ENCODE peak calls at places on chromosomes 11 and 22, in nine cellular contexts. One of them, this sample, is unnamed.

GRCh38 chr11:64754919-64755662 is 4.7 kb downstream of the PYGM start:
- DNase-seq in heart right ventricle: no peak
- DNase-seq in Caco-2: no peak
- DNase-seq in lower lobe of right lung: no peak
- DNase-seq in Panc1: no peak
- DNase-seq in brain microvascular endothelial cell: no peak
- DNase-seq in adrenal gland: no peak
- DNase-seq in IMR-90: no peak
- DNase-seq in neuronal stem cell: no peak
- DNase-seq in this sample: no peak

GRCh38 chr22:29703595-29704195 is 16.1 kb upstream of the CABP7 start:
- DNase-seq in lower lobe of right lung: no peak
- DNase-seq in IMR-90: no peak
- DNase-seq in Panc1: no peak
- DNase-seq in Caco-2: no peak
- DNase-seq in brain microvascular endothelial cell: no peak
- DNase-seq in heart right ventricle: no peak
- DNase-seq in adrenal gland: no peak
- DNase-seq in neuronal stem cell: no peak
- DNase-seq in this sample: no peak

GRCh38 chr11:86571273-86571948 is 101.0 kb downstream of the ME3 start:
- DNase-seq in brain microvascular endothelial cell: no peak
- DNase-seq in Caco-2: peak; percentile 93
- DNase-seq in neuronal stem cell: no peak
- DNase-seq in Panc1: no peak
- DNase-seq in lower lobe of right lung: no peak
- DNase-seq in adrenal gland: no peak
- DNase-seq in IMR-90: no peak
- DNase-seq in heart right ventricle: no peak
- DNase-seq in this sample: peak; percentile 36

GRCh38 chr11:95193541-95193940 is 37.5 kb downstream of the SESN3 start:
- DNase-seq in adrenal gland: no peak
- DNase-seq in Caco-2: no peak
- DNase-seq in IMR-90: no peak
- DNase-seq in heart right ventricle: no peak
- DNase-seq in neuronal stem cell: no peak
- DNase-seq in brain microvascular endothelial cell: no peak
- DNase-seq in lower lobe of right lung: no peak
- DNase-seq in Panc1: no peak
- DNase-seq in this sample: no peak

GRCh38 chr22:49300241-49300640 is 527.4 kb downstream of the BRD1 start:
- DNase-seq in adrenal gland: peak; percentile 7
- DNase-seq in brain microvascular endothelial cell: no peak
- DNase-seq in neuronal stem cell: no peak
- DNase-seq in Caco-2: no peak
- DNase-seq in IMR-90: no peak
- DNase-seq in lower lobe of right lung: no peak
- DNase-seq in heart right ventricle: no peak
- DNase-seq in Panc1: no peak
- DNase-seq in this sample: no peak

GRCh38 chr11:12864316-12865156 is 144.6 kb upstream of the RASSF10 start:
- DNase-seq in Caco-2: peak; percentile 47
- DNase-seq in brain microvascular endothelial cell: peak; percentile 89
- DNase-seq in adrenal gland: no peak
- DNase-seq in IMR-90: peak; percentile 96
- DNase-seq in neuronal stem cell: peak; percentile 89
- DNase-seq in Panc1: no peak
- DNase-seq in lower lobe of right lung: no peak
- DNase-seq in heart right ventricle: no peak
- DNase-seq in this sample: no peak

GRCh38 chr11:61115498-61116224 is 13.4 kb downstream of the CD5 start:
- DNase-seq in Panc1: no peak
- DNase-seq in brain microvascular endothelial cell: no peak
- DNase-seq in IMR-90: no peak
- DNase-seq in lower lobe of right lung: no peak
- DNase-seq in adrenal gland: no peak
- DNase-seq in Caco-2: no peak
- DNase-seq in heart right ventricle: no peak
- DNase-seq in neuronal stem cell: no peak
- DNase-seq in this sample: no peak

GRCh38 chr11:110091995-110092576 is 1.1 kb upstream of the ZC3H12C start:
- DNase-seq in Panc1: no peak
- DNase-seq in neuronal stem cell: no peak
- DNase-seq in adrenal gland: no peak
- DNase-seq in Caco-2: no peak
- DNase-seq in brain microvascular endothelial cell: no peak
- DNase-seq in lower lobe of right lung: no peak
- DNase-seq in IMR-90: no peak
- DNase-seq in heart right ventricle: no peak
- DNase-seq in this sample: no peak

GRCh38 chr11:19766206-19766605 is 53.6 kb downstream of the NAV2 start:
- DNase-seq in Panc1: no peak
- DNase-seq in Caco-2: no peak
- DNase-seq in neuronal stem cell: no peak
- DNase-seq in adrenal gland: no peak
- DNase-seq in brain microvascular endothelial cell: peak; percentile 20
- DNase-seq in lower lobe of right lung: no peak
- DNase-seq in heart right ventricle: no peak
- DNase-seq in IMR-90: peak; percentile 41
- DNase-seq in this sample: no peak

GRCh38 chr11:17430616-17431015 is 42.2 kb upstream of the KCNJ11 start:
- DNase-seq in lower lobe of right lung: no peak
- DNase-seq in neuronal stem cell: no peak
- DNase-seq in Panc1: no peak
- DNase-seq in IMR-90: no peak
- DNase-seq in Caco-2: no peak
- DNase-seq in heart right ventricle: no peak
- DNase-seq in adrenal gland: no peak
- DNase-seq in brain microvascular endothelial cell: no peak
- DNase-seq in this sample: no peak

GRCh38 chr11:17428930-17429329 is 40.5 kb upstream of the KCNJ11 start:
- DNase-seq in Panc1: no peak
- DNase-seq in heart right ventricle: no peak
- DNase-seq in neuronal stem cell: no peak
- DNase-seq in lower lobe of right lung: no peak
- DNase-seq in Caco-2: no peak
- DNase-seq in adrenal gland: no peak
- DNase-seq in brain microvascular endothelial cell: no peak
- DNase-seq in IMR-90: no peak
- DNase-seq in this sample: no peak

GRCh38 chr11:17428261-17428660 is 39.8 kb upstream of the KCNJ11 start:
- DNase-seq in IMR-90: no peak
- DNase-seq in Caco-2: no peak
- DNase-seq in neuronal stem cell: no peak
- DNase-seq in adrenal gland: no peak
- DNase-seq in brain microvascular endothelial cell: no peak
- DNase-seq in lower lobe of right lung: no peak
- DNase-seq in Panc1: no peak
- DNase-seq in heart right ventricle: no peak
- DNase-seq in this sample: no peak

GRCh38 chr11:17432041-17432440 is 43.6 kb upstream of the KCNJ11 start:
- DNase-seq in Panc1: no peak
- DNase-seq in IMR-90: no peak
- DNase-seq in adrenal gland: no peak
- DNase-seq in Caco-2: no peak
- DNase-seq in brain microvascular endothelial cell: no peak
- DNase-seq in lower lobe of right lung: no peak
- DNase-seq in neuronal stem cell: no peak
- DNase-seq in heart right ventricle: no peak
- DNase-seq in this sample: no peak

GRCh38 chr11:17431139-17431538 is 42.7 kb upstream of the KCNJ11 start:
- DNase-seq in heart right ventricle: no peak
- DNase-seq in neuronal stem cell: no peak
- DNase-seq in IMR-90: no peak
- DNase-seq in brain microvascular endothelial cell: no peak
- DNase-seq in Caco-2: no peak
- DNase-seq in Panc1: no peak
- DNase-seq in lower lobe of right lung: no peak
- DNase-seq in adrenal gland: no peak
- DNase-seq in this sample: no peak
- H3K27me3 ChIP-seq in heart right ventricle: no peaks in the 10 kb centered on the region
- H3K27me3 ChIP-seq in neuronal stem cell: no peaks in the 10 kb centered on the region
- H3K27me3 ChIP-seq in IMR-90: peaks cover 16% of the 10 kb centered on the region
- H3K27me3 ChIP-seq in brain microvascular endothelial cell: no peaks in the 10 kb centered on the region
- H3K27me3 ChIP-seq in Caco-2: no peaks in the 10 kb centered on the region
- H3K27me3 ChIP-seq in Panc1: peaks cover 2% of the 10 kb centered on the region
- H3K27me3 ChIP-seq in lower lobe of right lung: no peaks in the 10 kb centered on the region
- H3K27me3 ChIP-seq in adrenal gland: no peaks in the 10 kb centered on the region
- H3K27me3 ChIP-seq in this sample: no peaks in the 10 kb centered on the region

GRCh38 chr11:10325398-10326079 is 20.7 kb downstream of the ADM start:
- DNase-seq in IMR-90: peak; percentile 99
- DNase-seq in heart right ventricle: no peak
- DNase-seq in brain microvascular endothelial cell: peak; percentile 89
- DNase-seq in Panc1: no peak
- DNase-seq in adrenal gland: no peak
- DNase-seq in Caco-2: no peak
- DNase-seq in neuronal stem cell: no peak
- DNase-seq in lower lobe of right lung: no peak
- DNase-seq in this sample: peak; percentile 60

GRCh38 chr11:10323793-10324170 is 18.9 kb downstream of the ADM start:
- DNase-seq in IMR-90: peak; percentile 47
- DNase-seq in heart right ventricle: no peak
- DNase-seq in brain microvascular endothelial cell: peak; percentile 41
- DNase-seq in adrenal gland: no peak
- DNase-seq in Panc1: no peak
- DNase-seq in lower lobe of right lung: no peak
- DNase-seq in neuronal stem cell: no peak
- DNase-seq in Caco-2: no peak
- DNase-seq in this sample: no peak

GRCh38 chr11:10324474-10324873 is 19.6 kb downstream of the ADM start:
- DNase-seq in Caco-2: no peak
- DNase-seq in Panc1: no peak
- DNase-seq in lower lobe of right lung: no peak
- DNase-seq in neuronal stem cell: no peak
- DNase-seq in adrenal gland: no peak
- DNase-seq in heart right ventricle: no peak
- DNase-seq in brain microvascular endothelial cell: no peak
- DNase-seq in IMR-90: peak; percentile 54
- DNase-seq in this sample: no peak

GRCh38 chr11:10322401-10322800 is 17.5 kb downstream of the ADM start:
- DNase-seq in adrenal gland: no peak
- DNase-seq in brain microvascular endothelial cell: no peak
- DNase-seq in heart right ventricle: no peak
- DNase-seq in Panc1: no peak
- DNase-seq in neuronal stem cell: no peak
- DNase-seq in IMR-90: no peak
- DNase-seq in lower lobe of right lung: no peak
- DNase-seq in Caco-2: no peak
- DNase-seq in this sample: peak; percentile 67

GRCh38 chr11:10322830-10323792 is 18.2 kb downstream of the ADM start:
- DNase-seq in adrenal gland: peak; percentile 69
- DNase-seq in Caco-2: peak; percentile 70
- DNase-seq in neuronal stem cell: no peak
- DNase-seq in brain microvascular endothelial cell: peak; percentile 86
- DNase-seq in Panc1: peak; percentile 90
- DNase-seq in heart right ventricle: peak; percentile 46
- DNase-seq in lower lobe of right lung: no peak
- DNase-seq in IMR-90: peak; percentile 93
- DNase-seq in this sample: peak; percentile 77
- H3K4me3 ChIP-seq in adrenal gland: no peak overlapping the region
- H3K4me3 ChIP-seq in Caco-2: no peak overlapping the region
- H3K4me3 ChIP-seq in neuronal stem cell: no peak overlapping the region
- H3K4me3 ChIP-seq in brain microvascular endothelial cell: no peak overlapping the region
- H3K4me3 ChIP-seq in Panc1: no peak overlapping the region
- H3K4me3 ChIP-seq in heart right ventricle: no peak overlapping the region
- H3K4me3 ChIP-seq in lower lobe of right lung: no peak overlapping the region
- H3K4me3 ChIP-seq in IMR-90: no peak overlapping the region
- H3K4me3 ChIP-seq in this sample: no peak overlapping the region

DNA sequence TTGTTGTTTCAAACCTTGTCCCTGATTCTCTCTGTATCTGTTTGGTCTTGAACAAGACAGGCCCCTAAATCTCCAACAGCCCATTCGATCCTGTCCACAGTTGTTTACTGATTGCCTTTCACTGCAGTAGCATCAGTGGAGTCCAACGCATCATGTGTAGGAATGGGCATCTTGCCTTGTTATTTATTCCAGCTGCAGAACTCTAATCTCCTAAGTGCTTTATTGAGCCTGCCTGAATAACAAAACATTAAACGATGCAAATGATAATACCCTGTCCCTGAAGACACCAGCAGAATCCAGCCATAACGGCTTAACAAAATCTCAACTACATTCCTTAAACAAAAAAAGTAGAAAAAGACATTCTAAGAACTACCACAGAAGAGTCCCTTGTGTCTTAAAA is 50.1 kb downstream of the SLC35F2 start:
- DNase-seq in heart right ventricle: no peak
- DNase-seq in neuronal stem cell: no peak
- DNase-seq in Caco-2: no peak
- DNase-seq in lower lobe of right lung: no peak
- DNase-seq in Panc1: no peak
- DNase-seq in brain microvascular endothelial cell: no peak
- DNase-seq in IMR-90: no peak
- DNase-seq in adrenal gland: no peak
- DNase-seq in this sample: no peak
- H3K36me3 ChIP-seq in heart right ventricle: no peaks in the 10 kb centered on the region
- H3K36me3 ChIP-seq in neuronal stem cell: no peaks in the 10 kb centered on the region
- H3K36me3 ChIP-seq in Caco-2: no peaks in the 10 kb centered on the region
- H3K36me3 ChIP-seq in lower lobe of right lung: peaks cover 5% of the 10 kb centered on the region
- H3K36me3 ChIP-seq in Panc1: peaks cover 36% of the 10 kb centered on the region
- H3K36me3 ChIP-seq in brain microvascular endothelial cell: peaks cover 8% of the 10 kb centered on the region
- H3K36me3 ChIP-seq in IMR-90: peaks cover 3% of the 10 kb centered on the region
- H3K36me3 ChIP-seq in adrenal gland: no peaks in the 10 kb centered on the region
- H3K36me3 ChIP-seq in this sample: peaks cover 27% of the 10 kb centered on the region

DNA sequence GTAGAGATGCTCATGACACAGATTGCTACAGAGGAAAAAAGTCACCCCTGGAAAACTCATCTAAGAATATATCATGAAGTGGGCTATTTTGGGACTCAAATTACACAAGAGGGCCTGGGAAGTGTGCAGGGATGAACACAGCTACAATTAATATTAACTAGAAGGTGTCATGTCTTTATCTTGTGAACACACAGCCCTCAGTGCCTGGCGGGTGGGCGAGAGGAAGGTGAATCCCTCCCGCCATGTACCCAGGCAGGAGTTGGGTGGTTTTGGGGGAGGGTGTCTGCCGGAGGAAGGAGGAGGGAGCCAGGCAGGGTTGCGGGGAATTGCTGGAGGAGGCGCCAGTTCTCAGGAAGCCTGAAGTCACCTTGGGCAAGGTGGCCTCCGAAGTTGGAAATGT is 5.1 kb upstream of the FAM83F start:
- DNase-seq in Panc1: no peak
- DNase-seq in adrenal gland: no peak
- DNase-seq in heart right ventricle: no peak
- DNase-seq in neuronal stem cell: no peak
- DNase-seq in IMR-90: no peak
- DNase-seq in Caco-2: no peak
- DNase-seq in lower lobe of right lung: no peak
- DNase-seq in brain microvascular endothelial cell: no peak
- DNase-seq in this sample: no peak
- H3K27me3 ChIP-seq in Panc1: no peaks in the 10 kb centered on the region
- H3K27me3 ChIP-seq in adrenal gland: peaks cover 4% of the 10 kb centered on the region
- H3K27me3 ChIP-seq in heart right ventricle: no peaks in the 10 kb centered on the region
- H3K27me3 ChIP-seq in neuronal stem cell: peaks cover 3% of the 10 kb centered on the region
- H3K27me3 ChIP-seq in IMR-90: peaks cover 68% of the 10 kb centered on the region
- H3K27me3 ChIP-seq in Caco-2: no peaks in the 10 kb centered on the region
- H3K27me3 ChIP-seq in lower lobe of right lung: peaks cover 23% of the 10 kb centered on the region
- H3K27me3 ChIP-seq in brain microvascular endothelial cell: peaks cover 3% of the 10 kb centered on the region
- H3K27me3 ChIP-seq in this sample: no peaks in the 10 kb centered on the region

DNA sequence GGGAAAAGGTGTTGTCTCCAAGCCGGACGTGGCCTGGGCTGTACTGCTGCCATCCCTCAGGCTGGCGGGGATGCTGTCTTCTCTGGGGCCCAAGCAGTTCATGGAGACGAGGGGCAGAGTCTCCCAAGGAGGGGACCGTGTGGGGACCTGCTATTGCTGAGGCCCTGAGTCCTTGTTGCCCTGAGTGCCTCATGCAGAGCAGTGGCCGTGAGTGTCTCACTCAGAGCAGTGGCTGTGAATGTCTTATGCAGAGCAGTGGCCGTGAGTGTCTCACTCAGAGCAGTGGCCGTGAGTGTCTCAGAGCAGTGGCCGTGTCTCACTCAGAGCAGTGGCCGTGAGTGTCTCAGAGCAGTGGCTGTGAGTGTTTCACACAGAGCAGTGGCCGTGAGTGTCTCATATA is 54.7 kb downstream of the GRAMD4 start:
- DNase-seq in brain microvascular endothelial cell: no peak
- DNase-seq in lower lobe of right lung: no peak
- DNase-seq in adrenal gland: no peak
- DNase-seq in neuronal stem cell: no peak
- DNase-seq in heart right ventricle: no peak
- DNase-seq in IMR-90: no peak
- DNase-seq in Panc1: no peak
- DNase-seq in Caco-2: no peak
- DNase-seq in this sample: no peak
- H3K4me3 ChIP-seq in brain microvascular endothelial cell: no peak overlapping the region
- H3K4me3 ChIP-seq in lower lobe of right lung: peak overlapping the region; percentile 19
- H3K4me3 ChIP-seq in adrenal gland: no peak overlapping the region
- H3K4me3 ChIP-seq in neuronal stem cell: no peak overlapping the region
- H3K4me3 ChIP-seq in heart right ventricle: peak overlapping the region; percentile 51
- H3K4me3 ChIP-seq in IMR-90: no peak overlapping the region
- H3K4me3 ChIP-seq in Panc1: no peak overlapping the region
- H3K4me3 ChIP-seq in Caco-2: no peak overlapping the region
- H3K4me3 ChIP-seq in this sample: no peak overlapping the region

This sample was measured in MG63.